ENCODE peak calls at places on chromosome 13, in nine cellular contexts. M is H1, L is vagina, S is A549, X is uterus, G is Peyer's patch, F is IMR-90, K is stomach, P is tibial nerve. J is an unnamed sample.

GRCh38 chr13:107421028-107421427 is 794.3 kb downstream of the LIG4 start:
- DNase-seq in M (no peak), L (no peak), S (no peak), X (no peak), G (no peak), F (peak; percentile 75), K (no peak), P (no peak), J (no peak)

GRCh38 chr13:93859666-93860065 is 619.8 kb downstream of the DCT start:
- DNase-seq in M (no peak), L (no peak), S (no peak), X (no peak), G (no peak), F (peak; percentile 90), K (no peak), P (no peak), J (no peak)

GRCh38 chr13:109971745-109972090 is 185.3 kb upstream of the IRS2 start:
- DNase-seq in M (no peak), L (no peak), S (no peak), X (no peak), G (no peak), F (no peak), K (no peak), P (no peak), J (no peak)

GRCh38 chr13:28251462-28251861 is 113.1 kb downstream of the PAN3 start:
- DNase-seq in M (no peak), L (no peak), S (no peak), X (no peak), G (no peak), F (no peak), K (no peak), P (no peak), J (no peak)

GRCh38 chr13:86193281-86193680 is 394.1 kb upstream of the SLITRK6 start:
- DNase-seq in M (no peak), L (no peak), S (no peak), X (no peak), G (no peak), F (no peak), K (no peak), P (no peak), J (no peak)

GRCh38 chr13:43389573-43389972 is 366.2 kb downstream of the DNAJC15 start:
- DNase-seq in M (no peak), L (no peak), S (no peak), X (no peak), G (no peak), F (peak; percentile 53), K (no peak), P (no peak), J (no peak)

GRCh38 chr13:47603365-47603764 is 397.7 kb downstream of the SUCLA2 start:
- DNase-seq in M (no peak), L (no peak), S (no peak), X (no peak), G (no peak), F (peak; percentile 16), K (no peak), P (no peak), J (no peak)

GRCh38 chr13:42083138-42083770 is 34.8 kb downstream of the DGKH start:
- DNase-seq in M (no peak), L (no peak), S (no peak), X (no peak), G (no peak), F (no peak), K (no peak), P (no peak), J (no peak)

GRCh38 chr13:37923236-37923635 is 53.7 kb upstream of the TRPC4 start:
- DNase-seq in M (no peak), L (no peak), S (no peak), X (no peak), G (no peak), F (no peak), K (no peak), P (no peak), J (no peak)

GRCh38 chr13:35966024-35966423 is 165.2 kb downstream of the DCLK1 start:
- DNase-seq in M (no peak), L (no peak), S (no peak), X (no peak), G (no peak), F (no peak), K (no peak), P (no peak), J (no peak)

DNA sequence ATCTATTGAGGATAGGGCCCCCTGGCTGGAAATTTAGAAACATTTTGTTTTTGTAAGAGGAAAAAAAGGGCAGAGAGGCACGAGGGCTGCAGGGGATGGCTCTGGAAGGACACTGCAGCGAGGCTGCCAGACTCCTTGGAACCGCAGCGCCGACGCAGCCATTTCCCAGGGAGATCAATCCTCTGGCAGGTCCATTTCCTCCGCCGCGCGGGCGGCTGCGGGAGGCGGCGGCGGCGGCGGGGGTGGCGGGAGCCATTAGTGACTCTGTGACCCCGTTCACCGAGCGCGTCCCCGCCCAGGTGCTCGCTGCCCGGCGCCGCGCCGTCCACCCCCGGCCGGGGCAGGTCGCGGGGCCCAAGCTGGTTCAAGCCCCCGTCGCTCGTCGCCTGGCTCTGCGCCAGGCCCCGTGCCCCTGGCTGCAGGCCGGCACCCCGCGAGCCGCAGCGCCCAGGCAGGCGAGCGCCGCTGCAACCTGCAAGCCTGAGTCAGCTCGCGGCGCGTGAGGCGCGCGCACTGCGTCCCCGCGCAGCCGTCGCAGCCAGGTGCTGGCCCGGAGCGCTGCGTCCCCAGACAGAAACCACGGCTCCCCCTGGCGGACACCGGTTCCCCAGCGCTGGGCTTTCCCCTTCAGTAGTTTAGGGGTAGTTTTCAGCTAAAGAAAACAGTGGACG is 192.6 kb downstream of the KATNAL1 start:
- DNase-seq in M (peak; percentile 99), L (no peak), S (peak; percentile 80), X (peak; percentile 90), G (peak; percentile 92), F (peak; percentile 82), K (peak; percentile 96), P (peak; percentile 91), J (peak; percentile 94)
- TF ChIP-seq POLR2A in M (no peak), L (peak; percentile 44), S (peak; percentile 66), X (no peak), G (peak; percentile 68), F (no peak), K (no peak), P (no peak), J (no peak)

GRCh38 chr13:19864339-19865309 is 1.2 kb upstream of the ZMYM5 start:
- DNase-seq in M (peak; percentile 83), L (peak; percentile 88), S (peak; percentile 83), X (peak; percentile 54), G (peak; percentile 73), F (peak; percentile 9), K (peak; percentile 70), P (peak; percentile 88), J (peak; percentile 83)
- TF ChIP-seq POLR2A in M (peak; percentile 53), L (no peak), S (no peak), X (no peak), G (no peak), F (no peak), K (no peak), P (no peak), J (no peak)

GRCh38 chr13:74133657-74134201 is 475 bp downstream of the KLF12 start:
- DNase-seq in M (peak; percentile 80), L (peak; percentile 94), S (peak; percentile 75), X (peak; percentile 85), G (peak; percentile 93), F (peak; percentile 95), K (peak; percentile 73), P (peak; percentile 81), J (peak; percentile 95)
- TF ChIP-seq POLR2A in M (peak; percentile 46), L (peak; percentile 38), S (peak; percentile 32), X (no peak), G (peak; percentile 52), F (peak; percentile 76), K (peak; percentile 13), P (peak; percentile 49), J (peak; percentile 53)

DNA sequence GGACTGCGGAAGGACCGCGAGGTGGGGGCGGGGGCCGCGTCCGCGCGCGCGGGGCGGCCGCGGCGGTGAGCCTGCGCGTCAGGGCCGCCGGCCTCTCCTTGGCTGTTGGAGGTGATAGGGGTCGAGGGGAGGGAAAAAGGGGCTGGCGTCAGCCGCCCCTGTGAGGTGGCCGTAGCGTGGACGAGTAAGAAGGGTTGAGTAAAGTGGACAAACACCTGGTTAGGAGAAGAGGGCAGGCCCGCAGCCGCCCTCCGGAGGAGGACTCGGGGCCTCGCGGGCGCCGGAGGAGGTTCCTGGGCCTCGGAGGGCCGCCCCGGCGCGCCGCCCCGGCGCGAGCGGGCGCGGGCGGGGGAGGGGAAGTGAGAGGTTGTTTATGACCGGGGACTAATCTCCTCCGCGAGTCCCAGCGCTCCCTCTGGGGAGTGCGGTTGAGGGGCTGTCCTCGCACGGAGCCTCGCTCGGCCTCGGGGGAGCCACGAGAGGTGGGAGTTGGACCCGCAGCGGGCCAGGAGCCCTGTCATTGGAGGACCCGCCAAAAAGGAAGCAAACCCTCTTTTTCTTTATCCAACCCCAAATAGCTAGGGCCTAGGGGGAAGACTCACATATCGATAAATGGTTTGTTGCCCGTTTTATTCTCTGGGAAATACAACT is 597 bp upstream of the INTS6 start:
- DNase-seq in M (no peak), L (no peak), S (no peak), X (peak; percentile 87), G (peak; percentile 80), F (no peak), K (no peak), P (peak; percentile 71), J (peak; percentile 92)
- TF ChIP-seq POLR2A in M (no peak), L (peak; percentile 82), S (peak; percentile 39), X (peak; percentile 63), G (peak; percentile 28), F (no peak), K (peak; percentile 52), P (peak; percentile 70), J (peak; percentile 72)

GRCh38 chr13:99293178-99293577 is 14.0 kb downstream of the GPR183 start:
- DNase-seq in M (no peak), L (no peak), S (no peak), X (no peak), G (no peak), F (no peak), K (no peak), P (no peak), J (no peak)
- TF ChIP-seq POLR2A in M (no peak), L (no peak), S (no peak), X (no peak), G (no peak), F (no peak), K (no peak), P (no peak), J (no peak)

J was measured in sigmoid colon.